ENCODE peak calls at places on chromosomes 1 and 21, in six cellular contexts. A, I, Q, H, R and T are unnamed samples.

GRCh38 chr1:201119206-201119814 is 7.1 kb upstream of the CACNA1S start:
- DNase-seq in Q (peak), I (peak), H (peak), A (no peak), R (peak), T (peak)

GRCh38 chr1:29396438-29397255 is 160.3 kb downstream of the PTPRU start:
- DNase-seq in I (no peak), R (no peak), H (no peak), Q (no peak), A (no peak), T (no peak)

GRCh38 chr1:181094813-181095212 is 6.3 kb downstream of the IER5 start:
- DNase-seq in R (no peak), Q (no peak), I (no peak), A (no peak), H (no peak), T (no peak)

GRCh38 chr1:22704440-22705067 is 6.1 kb upstream of the EPHB2 start:
- DNase-seq in Q (peak), R (peak), I (peak), A (no peak), H (peak), T (peak)

GRCh38 chr1:64890699-64891439 is 75.5 kb downstream of the JAK1 start:
- DNase-seq in I (peak), A (no peak), R (no peak), Q (no peak), H (no peak), T (no peak)

GRCh38 chr1:212685429-212685828 is 14.2 kb downstream of the BATF3 start:
- DNase-seq in R (peak), I (no peak), H (no peak), A (no peak), Q (no peak), T (no peak)

GRCh38 chr1:32900956-32901822 is at the start of gene TMEM54:
- DNase-seq in A (no peak), Q (no peak), H (no peak), I (peak), R (peak), T (no peak)

GRCh38 chr1:66556161-66556611 is 22.2 kb downstream of the SGIP1 start:
- DNase-seq in A (no peak), R (no peak), I (no peak), Q (no peak), H (no peak), T (no peak)

GRCh38 chr1:176374967-176375569 is 87.9 kb upstream of the PAPPA2 start:
- DNase-seq in H (peak), R (peak), I (peak), Q (peak), A (no peak), T (peak)

GRCh38 chr1:9119745-9120144 is 9.2 kb downstream of the GPR157 start:
- DNase-seq in H (no peak), Q (no peak), R (no peak), A (peak), I (no peak), T (no peak)

GRCh38 chr1:66981679-66982078 is 56.9 kb downstream of the MIER1 start:
- DNase-seq in Q (no peak), H (no peak), R (no peak), I (no peak), A (no peak), T (no peak)

GRCh38 chr1:207495816-207496792 is at the start of gene CR1:
- DNase-seq in I (peak), R (peak), H (peak), Q (no peak), A (no peak), T (peak)

GRCh38 chr1:223512016-223512415 is 118.8 kb downstream of the CCDC185 start:
- DNase-seq in I (no peak), R (no peak), A (no peak), H (no peak), Q (no peak), T (no peak)

GRCh38 chr1:236159704-236160539 is 17.6 kb downstream of the GPR137B start:
- DNase-seq in H (peak), R (no peak), A (peak), Q (peak), I (no peak), T (peak)

GRCh38 chr1:206050655-206051235 is 2.2 kb upstream of the RHEX start:
- DNase-seq in R (no peak), Q (no peak), H (no peak), I (no peak), A (peak), T (peak)

GRCh38 chr1:241990040-241990439 is 8.9 kb downstream of the MAP1LC3C start:
- DNase-seq in R (no peak), Q (no peak), H (no peak), A (no peak), I (peak), T (no peak)

GRCh38 chr1:50959303-50959912 is 659 bp downstream of the FAF1 start:
- DNase-seq in H (no peak), I (peak), A (no peak), Q (peak), R (no peak), T (no peak)

GRCh38 chr1:5572794-5573193 is 419.4 kb downstream of the NPHP4 start:
- DNase-seq in H (no peak), R (no peak), A (no peak), Q (no peak), I (no peak), T (no peak)

GRCh38 chr1:1777510-1777909 is 760 bp downstream of the NADK start:
- DNase-seq in Q (no peak), H (no peak), A (no peak), R (no peak), I (peak), T (no peak)

GRCh38 chr1:200336111-200336845 is 73.6 kb downstream of the ZNF281 start:
- DNase-seq in R (no peak), A (no peak), I (no peak), Q (peak), H (no peak), T (no peak)

GRCh38 chr1:14826172-14826636 is 227.7 kb downstream of the KAZN start:
- DNase-seq in R (no peak), Q (no peak), A (no peak), H (no peak), I (no peak), T (no peak)

GRCh38 chr1:65535981-65536380 is 115.5 kb downstream of the LEPR start:
- DNase-seq in R (no peak), Q (no peak), H (no peak), I (no peak), A (no peak), T (no peak)

GRCh38 chr1:9716404-9717192 is 65.1 kb downstream of the PIK3CD start:
- DNase-seq in R (no peak), Q (no peak), I (peak), H (no peak), A (no peak), T (no peak)

GRCh38 chr1:194474701-194475100 is 1288.3 kb upstream of the B3GALT2 start:
- DNase-seq in Q (no peak), I (no peak), H (no peak), A (no peak), R (no peak), T (no peak)

GRCh38 chr1:209095627-209096595 is 487.6 kb upstream of the CAMK1G start:
- DNase-seq in R (no peak), A (no peak), H (no peak), Q (no peak), I (no peak), T (no peak)

GRCh38 chr1:67214420-67215174 is 48.3 kb downstream of the IL23R start:
- DNase-seq in H (no peak), I (no peak), A (peak), R (no peak), Q (peak), T (no peak)

GRCh38 chr1:154548028-154548427 is 10.4 kb downstream of the UBE2Q1 start:
- DNase-seq in A (no peak), R (no peak), I (no peak), H (no peak), Q (no peak), T (no peak)

GRCh38 chr21:28687571-28687970 is 305.1 kb downstream of the LTN1 start:
- DNase-seq in Q (no peak), R (no peak), I (no peak), A (no peak), H (no peak), T (no peak)

GRCh38 chr21:43908167-43908566 is 43.1 kb downstream of the AGPAT3 start:
- DNase-seq in I (no peak), A (no peak), H (no peak), R (no peak), Q (no peak), T (no peak)

GRCh38 chr21:43907751-43908150 is 42.7 kb downstream of the AGPAT3 start:
- DNase-seq in I (no peak), A (no peak), Q (no peak), R (no peak), H (no peak), T (no peak)

GRCh38 chr21:43905726-43906455 is 40.9 kb downstream of the AGPAT3 start:
- DNase-seq in A (no peak), I (no peak), Q (no peak), H (no peak), R (no peak), T (no peak)

GRCh38 chr21:43904316-43904925 is 39.4 kb downstream of the AGPAT3 start:
- DNase-seq in A (no peak), Q (no peak), H (no peak), R (no peak), I (no peak), T (no peak)

DNA sequence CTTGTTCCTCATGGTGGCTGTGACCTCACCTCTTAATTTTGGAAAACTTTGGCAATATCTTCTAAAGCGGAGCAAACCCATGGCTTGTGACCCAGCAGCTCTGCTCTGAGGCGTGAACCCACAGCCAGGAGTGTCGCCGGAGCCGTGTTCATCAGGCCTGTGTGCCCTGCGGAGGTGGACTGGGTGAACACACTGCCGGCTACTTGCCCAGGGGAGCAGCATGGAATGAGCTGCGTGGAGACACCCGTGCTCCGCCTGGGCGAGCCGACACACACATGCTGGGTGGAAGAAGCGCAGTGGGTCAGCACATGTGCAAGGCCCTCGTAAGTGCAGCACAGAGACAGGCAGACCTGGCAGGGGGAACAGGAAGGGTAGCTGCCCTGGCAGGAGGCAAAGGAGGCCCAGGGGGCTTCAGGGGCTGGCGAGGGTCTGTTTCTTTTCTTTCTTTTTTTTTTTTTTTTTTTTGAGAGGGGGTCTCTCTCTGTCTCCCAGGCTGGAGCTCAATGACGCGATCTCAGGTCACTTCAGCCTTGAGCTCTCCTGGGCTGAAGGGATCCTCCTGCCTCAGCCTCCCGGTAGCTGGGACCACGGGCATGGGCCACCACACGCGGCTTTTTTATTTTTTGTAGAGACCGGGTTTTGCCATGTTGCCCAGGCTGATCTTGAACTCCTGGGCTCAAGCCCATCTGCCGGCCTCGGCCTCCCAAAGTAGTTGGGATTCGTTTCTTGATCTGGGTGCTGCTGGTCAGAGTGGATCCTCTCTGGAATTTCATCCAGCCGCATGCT is 41.8 kb downstream of the AGPAT3 start:
- DNase-seq in I (no peak), A (no peak), R (no peak), Q (no peak), H (no peak), T (no peak)
- TF ChIP-seq TAF1 in I (no peak), A (no peak), R (no peak), Q (no peak), H (no peak), T (no peak)

DNA sequence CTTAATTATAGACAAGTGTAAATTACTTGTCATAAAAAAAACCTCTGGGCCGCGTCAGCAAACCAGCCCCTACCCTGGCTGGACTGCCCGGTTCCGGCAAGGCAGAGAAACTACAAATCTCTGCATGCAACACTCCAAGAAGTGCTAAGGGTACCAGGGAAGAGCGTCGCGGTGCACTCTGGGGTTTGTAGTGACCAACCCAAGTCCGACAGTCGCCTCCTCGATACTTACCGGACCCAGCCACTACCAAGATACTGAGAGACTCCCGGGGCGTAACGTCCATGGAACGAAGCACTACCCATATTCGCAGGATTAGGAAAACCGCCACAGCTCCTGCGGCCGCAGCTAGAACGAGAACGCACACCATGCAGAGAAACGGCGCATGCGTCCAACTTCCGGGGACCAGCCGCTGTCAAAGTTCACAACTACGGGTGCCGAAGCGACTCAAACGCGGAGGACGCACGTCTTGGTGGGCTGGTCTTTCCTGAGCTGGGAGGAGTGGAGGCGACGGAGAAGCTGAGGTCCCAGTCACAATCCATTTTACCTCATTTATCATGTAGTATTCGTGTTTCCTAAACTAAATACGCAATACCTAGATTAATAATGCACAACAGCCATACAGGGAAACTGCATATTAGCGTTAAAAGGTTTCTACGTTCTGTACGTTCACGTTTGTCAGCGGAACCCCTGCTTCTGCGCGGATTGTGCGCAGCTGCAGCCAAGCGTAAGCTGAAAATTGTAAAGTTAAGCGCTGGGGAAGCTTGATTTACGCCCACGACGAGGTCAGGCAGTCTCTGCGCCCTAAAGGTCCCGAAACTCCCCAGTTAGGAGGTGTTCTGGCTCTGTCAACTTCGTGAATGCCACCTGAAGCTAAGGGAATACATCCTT is at the start of gene ALG14:
- DNase-seq in I (peak), Q (peak), A (peak), R (peak), H (peak), T (peak)
- TF ChIP-seq POLR2A in I (peak), Q (peak), A (peak), R (no peak), H (no peak), T (no peak)

DNA sequence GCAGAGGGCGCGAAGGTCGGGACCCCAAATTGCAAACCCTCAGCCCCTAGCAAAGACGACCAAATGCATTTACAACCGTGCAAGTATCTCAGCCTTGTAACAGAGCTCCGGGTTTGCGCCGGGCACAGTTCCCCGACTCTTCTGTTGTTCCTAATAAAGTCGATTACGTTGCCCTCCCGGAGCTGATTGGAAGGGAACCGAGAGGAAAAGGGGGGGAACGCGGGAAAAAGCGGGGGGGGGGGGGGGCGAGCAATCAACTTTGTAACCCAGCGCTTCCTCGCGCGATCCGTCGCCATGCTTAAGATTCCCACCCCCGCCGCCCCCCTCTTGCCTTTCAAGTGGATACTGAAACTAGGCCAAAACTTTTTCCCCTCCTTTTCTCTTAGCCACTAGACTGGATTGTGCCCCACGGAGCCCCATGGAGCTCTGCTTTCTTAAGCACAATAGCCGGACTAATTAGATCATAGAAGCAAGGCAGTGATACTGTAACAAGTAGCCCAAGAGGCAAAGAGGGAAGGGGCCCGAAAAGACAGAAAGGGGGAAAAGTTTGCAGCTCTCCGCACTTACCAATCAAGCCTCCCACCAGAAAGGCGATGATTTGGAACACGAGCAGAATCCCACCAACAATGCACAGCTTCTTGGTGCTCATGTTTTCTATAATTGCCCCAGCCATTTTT is 558 bp downstream of the WLS start:
- DNase-seq in I (no peak), R (no peak), H (no peak), Q (no peak), A (no peak), T (no peak)
- TF ChIP-seq POLR2AphosphoS5 in I (no peak), R (no peak), H (no peak), Q (no peak), A (no peak), T (no peak)

GRCh38 chr1:215891266-215891665 is 324.2 kb downstream of the KCTD3 start:
- DNase-seq in I (no peak), Q (no peak), A (no peak), R (no peak), H (no peak), T (no peak)
- TF ChIP-seq TAF1 in I (no peak), Q (no peak), A (no peak), R (no peak), H (no peak), T (no peak)

GRCh38 chr1:230186003-230186863 is 119.2 kb downstream of the GALNT2 start:
- DNase-seq in H (no peak), Q (peak), A (no peak), I (peak), R (no peak), T (no peak)
- TF ChIP-seq POLR2A in H (no peak), Q (no peak), A (no peak), I (no peak), R (no peak), T (no peak)

GRCh38 chr21:44994581-44995171 is 54.8 kb downstream of the SLX9 start:
- DNase-seq in Q (no peak), H (no peak), I (no peak), R (no peak), A (no peak), T (no peak)
- TF ChIP-seq POLR2AphosphoS5 in Q (no peak), H (no peak), I (no peak), R (no peak), A (no peak), T (no peak)

GRCh38 chr21:31987696-31988095 is 114.9 kb downstream of the HUNK start:
- DNase-seq in H (no peak), A (no peak), R (no peak), Q (no peak), I (no peak), T (no peak)

GRCh38 chr21:31991356-31992331 is 118.8 kb downstream of the HUNK start:
- DNase-seq in H (no peak), Q (no peak), I (no peak), A (no peak), R (peak), T (no peak)

GRCh38 chr21:31986035-31986856 is 113.4 kb downstream of the HUNK start:
- DNase-seq in I (no peak), A (no peak), Q (no peak), R (no peak), H (no peak), T (no peak)

GRCh38 chr21:31985398-31985797 is 112.6 kb downstream of the HUNK start:
- DNase-seq in H (no peak), I (no peak), A (no peak), R (no peak), Q (no peak), T (no peak)

GRCh38 chr21:31988492-31989285 is 115.9 kb downstream of the HUNK start:
- DNase-seq in Q (no peak), A (no peak), R (no peak), H (no peak), I (no peak), T (no peak)
- TF ChIP-seq TAF1 in Q (no peak), A (no peak), R (no peak), H (no peak), I (no peak), T (no peak)

GRCh38 chr1:156124557-156125483 is 10.3 kb downstream of the LMNA start:
- DNase-seq in H (no peak), I (no peak), Q (no peak), R (no peak), A (peak), T (no peak)

GRCh38 chr1:156128749-156129682 is 14.5 kb downstream of the LMNA start:
- DNase-seq in Q (no peak), H (no peak), A (no peak), I (no peak), R (no peak), T (no peak)

GRCh38 chr1:156123356-156124196 is 9.1 kb downstream of the LMNA start:
- DNase-seq in I (peak), H (no peak), R (peak), A (peak), Q (peak), T (no peak)

GRCh38 chr1:156126701-156127534 is 12.4 kb downstream of the LMNA start:
- DNase-seq in Q (no peak), R (no peak), H (no peak), A (peak), I (peak), T (no peak)

GRCh38 chr1:156126043-156126700 is 11.7 kb downstream of the LMNA start:
- DNase-seq in R (peak), I (peak), H (no peak), Q (peak), A (no peak), T (no peak)
- TF ChIP-seq POLR2A in R (no peak), I (no peak), H (no peak), Q (no peak), A (peak), T (no peak)